ENCODE peak calls at places on chromosomes 13 and 19, in nine cellular contexts. U, R, A, Q, G, F, I, B and C are unnamed samples.

GRCh38 chr19:10270180-10270615 is 722 bp upstream of the ICAM1 start:
- DNase-seq in F (peak), U (peak), Q (peak), A (no peak), B (no peak), R (peak), I (peak), G (no peak), C (no peak)

GRCh38 chr19:1590641-1591397 is 1.8 kb downstream of the MBD3 start:
- DNase-seq in U (no peak), I (no peak), G (no peak), A (no peak), Q (no peak), R (peak), F (peak), B (peak), C (no peak)

GRCh38 chr13:94702181-94703041 is 9.9 kb downstream of the SOX21 start:
- DNase-seq in F (no peak), G (no peak), R (no peak), B (peak), Q (no peak), U (no peak), A (no peak), I (no peak), C (no peak)

GRCh38 chr19:50432658-50433057 is at the start of gene MYBPC2:
- DNase-seq in G (no peak), Q (no peak), I (no peak), U (no peak), A (no peak), R (no peak), B (no peak), F (peak), C (no peak)

GRCh38 chr13:38998739-38999138 is 8.1 kb upstream of the STOML3 start:
- DNase-seq in Q (no peak), F (no peak), G (no peak), U (no peak), I (no peak), A (no peak), R (no peak), B (no peak), C (no peak)

GRCh38 chr13:44109986-44110640 is 230.4 kb downstream of the LACC1 start:
- DNase-seq in B (no peak), F (peak), R (peak), G (no peak), A (no peak), Q (no peak), U (no peak), I (no peak), C (no peak)

GRCh38 chr13:102846261-102847015 is 606 bp downstream of the ERCC5 start:
- DNase-seq in G (peak), R (peak), U (peak), B (peak), Q (peak), F (peak), I (peak), A (peak), C (no peak)

GRCh38 chr13:108249150-108249549 is 20.4 kb upstream of the TNFSF13B start:
- DNase-seq in Q (no peak), I (no peak), U (no peak), G (no peak), A (no peak), F (no peak), R (no peak), B (no peak), C (no peak)

GRCh38 chr13:34357435-34358232 is 539.7 kb downstream of the RFC3 start:
- DNase-seq in G (peak), R (no peak), F (no peak), I (no peak), B (no peak), Q (no peak), U (no peak), A (peak), C (no peak)

GRCh38 chr13:33806470-33807248 is 11.3 kb upstream of the RFC3 start:
- DNase-seq in A (no peak), I (no peak), B (no peak), G (no peak), Q (no peak), U (no peak), F (no peak), R (no peak), C (no peak)

GRCh38 chr13:33000365-33000764 is 15.9 kb upstream of the KL start:
- DNase-seq in R (no peak), F (no peak), U (no peak), B (no peak), A (no peak), Q (no peak), G (no peak), I (no peak), C (no peak)

GRCh38 chr19:18290250-18291018 is 9.0 kb upstream of the JUND start:
- DNase-seq in G (peak), I (peak), Q (peak), U (no peak), R (no peak), A (peak), F (peak), B (no peak), C (no peak)

GRCh38 chr13:83498045-83498444 is 384.2 kb downstream of the SLITRK1 start:
- DNase-seq in A (no peak), F (no peak), I (no peak), U (no peak), B (no peak), Q (no peak), R (no peak), G (no peak), C (no peak)

GRCh38 chr19:1295169-1296012 is 9.7 kb downstream of the EFNA2 start:
- DNase-seq in B (peak), U (no peak), R (no peak), F (no peak), Q (peak), G (no peak), I (peak), A (no peak), C (no peak)

GRCh38 chr19:56221851-56222250 is 19.8 kb downstream of the ZSCAN5C start:
- DNase-seq in I (no peak), G (no peak), U (no peak), R (no peak), A (no peak), B (no peak), F (no peak), Q (no peak), C (no peak)
- TF ChIP-seq CTCF in I (no peak), G (no peak), U (no peak), R (no peak), A (no peak), B (no peak), F (no peak), Q (no peak), C (no peak)

GRCh38 chr13:54301085-54301484 is 1272.5 kb downstream of the OLFM4 start:
- DNase-seq in U (no peak), A (no peak), G (no peak), F (no peak), Q (no peak), R (no peak), I (no peak), B (no peak), C (no peak)

GRCh38 chr13:54305377-54305776 is 1276.8 kb downstream of the OLFM4 start:
- DNase-seq in A (no peak), U (no peak), I (no peak), F (no peak), R (no peak), G (no peak), Q (no peak), B (no peak), C (no peak)
- TF ChIP-seq CTCF in A (no peak), U (no peak), I (no peak), F (no peak), R (no peak), G (no peak), Q (no peak), B (no peak), C (no peak)

GRCh38 chr13:52849727-52850395 is 1.4 kb upstream of the PCDH8 start:
- DNase-seq in U (no peak), I (no peak), G (no peak), A (no peak), F (no peak), B (peak), R (no peak), Q (no peak), C (no peak)

GRCh38 chr13:52848455-52849190 is at the start of gene PCDH8:
- DNase-seq in F (no peak), Q (no peak), R (peak), G (no peak), A (no peak), U (no peak), I (no peak), B (peak), C (no peak)

GRCh38 chr13:52852444-52852843 is 4.0 kb upstream of the PCDH8 start:
- DNase-seq in R (no peak), A (no peak), Q (no peak), B (no peak), G (no peak), F (no peak), I (no peak), U (no peak), C (no peak)

GRCh38 chr13:52851153-52851962 is 2.9 kb upstream of the PCDH8 start:
- DNase-seq in F (peak), R (peak), U (peak), G (no peak), A (no peak), B (peak), Q (no peak), I (no peak), C (no peak)

GRCh38 chr13:52850396-52851152 is 2.1 kb upstream of the PCDH8 start:
- DNase-seq in Q (no peak), U (peak), I (no peak), A (peak), F (peak), B (peak), R (peak), G (no peak), C (no peak)
- TF ChIP-seq CTCF in Q (no peak), U (no peak), I (no peak), A (no peak), F (no peak), B (peak), R (no peak), G (peak), C (no peak)

GRCh38 chr13:37680137-37680536 is 81.6 kb upstream of the POSTN start:
- DNase-seq in B (no peak), R (no peak), U (no peak), F (no peak), Q (no peak), G (no peak), I (no peak), A (no peak), C (no peak)

GRCh38 chr13:37681295-37682032 is 82.9 kb upstream of the POSTN start:
- DNase-seq in B (no peak), R (no peak), Q (no peak), G (peak), A (peak), F (no peak), U (no peak), I (no peak), C (no peak)

GRCh38 chr13:37682496-37682895 is 83.9 kb upstream of the POSTN start:
- DNase-seq in G (no peak), A (no peak), I (no peak), U (no peak), R (no peak), B (no peak), F (no peak), Q (no peak), C (no peak)

GRCh38 chr13:37679043-37679442 is 80.5 kb upstream of the POSTN start:
- DNase-seq in A (no peak), Q (no peak), G (no peak), B (no peak), F (no peak), I (no peak), R (no peak), U (no peak), C (no peak)
- TF ChIP-seq CTCF in A (peak), Q (no peak), G (peak), B (no peak), F (no peak), I (no peak), R (no peak), U (no peak), C (peak)

GRCh38 chr13:100584901-100585300 is 3.7 kb downstream of the GGACT start:
- DNase-seq in G (no peak), U (no peak), F (no peak), R (no peak), I (no peak), B (no peak), Q (no peak), A (no peak), C (no peak)
- TF ChIP-seq CTCF in G (no peak), U (no peak), F (no peak), R (no peak), I (no peak), B (no peak), Q (no peak), A (no peak), C (no peak)